ENCODE peak calls at places on chromosome 15, in four cellular contexts. One of them, this sample, is unnamed.

GRCh38 chr15:34275721-34276120 is 50.9 kb downstream of the EMC4 start:
- DNase-seq in neural crest cell: no peak
- DNase-seq in KBM-7: no peak
- DNase-seq in activated CD8-positive, alpha-beta memory T cell treated with anti-CD3 and anti-CD28 coated beads for 48 hours: no peak
- DNase-seq in this sample: no peak

GRCh38 chr15:70892002-70892911 is at the start of the genes LRRC49 and THAP10:
- DNase-seq in activated CD8-positive, alpha-beta memory T cell treated with anti-CD3 and anti-CD28 coated beads for 48 hours: peak; percentile 17
- DNase-seq in KBM-7: peak; percentile 95
- DNase-seq in neural crest cell: peak; percentile 75
- DNase-seq in this sample: peak; percentile 85

GRCh38 chr15:84822774-84823579 is 5.8 kb downstream of the ALPK3 start:
- DNase-seq in neural crest cell: no peak
- DNase-seq in activated CD8-positive, alpha-beta memory T cell treated with anti-CD3 and anti-CD28 coated beads for 48 hours: no peak
- DNase-seq in KBM-7: no peak
- DNase-seq in this sample: no peak

GRCh38 chr15:64282701-64283100 is 73.3 kb downstream of the CSNK1G1 start:
- DNase-seq in KBM-7: no peak
- DNase-seq in neural crest cell: no peak
- DNase-seq in activated CD8-positive, alpha-beta memory T cell treated with anti-CD3 and anti-CD28 coated beads for 48 hours: no peak
- DNase-seq in this sample: no peak

GRCh38 chr15:101088788-101089578 is 162.9 kb downstream of the CHSY1 start:
- DNase-seq in neural crest cell: peak; percentile 74
- DNase-seq in activated CD8-positive, alpha-beta memory T cell treated with anti-CD3 and anti-CD28 coated beads for 48 hours: peak; percentile 66
- DNase-seq in KBM-7: peak; percentile 74
- DNase-seq in this sample: peak; percentile 47

GRCh38 chr15:80466543-80466942 is 62.4 kb downstream of the ARNT2 start:
- DNase-seq in neural crest cell: no peak
- DNase-seq in activated CD8-positive, alpha-beta memory T cell treated with anti-CD3 and anti-CD28 coated beads for 48 hours: no peak
- DNase-seq in KBM-7: no peak
- DNase-seq in this sample: no peak

GRCh38 chr15:66252411-66253295 is 897 bp downstream of the MEGF11 start:
- DNase-seq in neural crest cell: peak; percentile 68
- DNase-seq in activated CD8-positive, alpha-beta memory T cell treated with anti-CD3 and anti-CD28 coated beads for 48 hours: no peak
- DNase-seq in KBM-7: peak; percentile 73
- DNase-seq in this sample: no peak

GRCh38 chr15:34708422-34708821 is 46.4 kb downstream of the GJD2 start:
- DNase-seq in neural crest cell: no peak
- DNase-seq in KBM-7: peak; percentile 41
- DNase-seq in activated CD8-positive, alpha-beta memory T cell treated with anti-CD3 and anti-CD28 coated beads for 48 hours: no peak
- DNase-seq in this sample: no peak

GRCh38 chr15:60773893-60774292 is 295.0 kb upstream of the ICE2 start:
- DNase-seq in KBM-7: no peak
- DNase-seq in neural crest cell: no peak
- DNase-seq in activated CD8-positive, alpha-beta memory T cell treated with anti-CD3 and anti-CD28 coated beads for 48 hours: no peak
- DNase-seq in this sample: no peak

GRCh38 chr15:74036271-74037170 is 42.0 kb downstream of the PML start:
- DNase-seq in KBM-7: peak; percentile 56
- DNase-seq in neural crest cell: peak; percentile 59
- DNase-seq in activated CD8-positive, alpha-beta memory T cell treated with anti-CD3 and anti-CD28 coated beads for 48 hours: no peak
- DNase-seq in this sample: peak; percentile 58

GRCh38 chr15:38547255-38547997 is 17.2 kb downstream of the RASGRP1 start:
- DNase-seq in neural crest cell: no peak
- DNase-seq in activated CD8-positive, alpha-beta memory T cell treated with anti-CD3 and anti-CD28 coated beads for 48 hours: no peak
- DNase-seq in KBM-7: no peak
- DNase-seq in this sample: no peak

GRCh38 chr15:61226313-61227250 is 2.5 kb downstream of the RORA start:
- DNase-seq in activated CD8-positive, alpha-beta memory T cell treated with anti-CD3 and anti-CD28 coated beads for 48 hours: no peak
- DNase-seq in KBM-7: no peak
- DNase-seq in neural crest cell: no peak
- DNase-seq in this sample: no peak

This sample was measured in iPS DF 6.9.